ENCODE peak calls at places on chromosome 20, in seven cellular contexts. X, V, Y, R, E, H and S are unnamed samples.

GRCh38 chr20:45044084-45044573 is 56.8 kb downstream of the KCNS1 start:
- DNase-seq in V (no peak), H (no peak), Y (peak), X (peak), R (peak), E (peak), S (no peak)

GRCh38 chr20:46850416-46850815 is 44.2 kb upstream of the EYA2 start:
- DNase-seq in H (no peak), E (no peak), R (no peak), Y (no peak), V (no peak), X (no peak), S (no peak)

GRCh38 chr20:51193066-51193772 is 170.3 kb upstream of the KCNG1 start:
- DNase-seq in X (no peak), V (no peak), E (no peak), H (no peak), R (no peak), Y (no peak), S (no peak)

GRCh38 chr20:25025091-25025861 is 32.7 kb downstream of the ACSS1 start:
- DNase-seq in V (no peak), X (no peak), E (no peak), R (no peak), H (no peak), Y (no peak), S (no peak)

GRCh38 chr20:49560646-49561045 is 7.3 kb downstream of the PTGIS start:
- DNase-seq in E (no peak), H (no peak), X (no peak), R (no peak), V (no peak), Y (no peak), S (no peak)

GRCh38 chr20:63177134-63177784 is 38.7 kb downstream of the YTHDF1 start:
- DNase-seq in X (no peak), V (no peak), E (no peak), R (no peak), Y (no peak), H (no peak), S (no peak)

GRCh38 chr20:49916146-49917002 is 1.0 kb upstream of the SPATA2 start:
- DNase-seq in X (peak), V (no peak), E (no peak), H (no peak), Y (peak), R (peak), S (no peak)

GRCh38 chr20:62808211-62808865 is 3.7 kb downstream of the OGFR start:
- DNase-seq in V (peak), R (peak), H (peak), X (peak), E (peak), Y (peak), S (peak)

GRCh38 chr20:46621492-46621891 is 29.8 kb downstream of the SLC13A3 start:
- DNase-seq in R (no peak), H (no peak), X (no peak), V (no peak), Y (peak), E (no peak), S (no peak)

GRCh38 chr20:34522969-34523871 is 7.0 kb downstream of the DYNLRB1 start:
- DNase-seq in Y (peak), X (no peak), R (peak), V (no peak), H (no peak), E (no peak), S (no peak)

GRCh38 chr20:37992802-37993538 is 40.3 kb downstream of the TTI1 start:
- DNase-seq in H (no peak), E (no peak), Y (peak), X (peak), R (peak), V (no peak), S (no peak)

GRCh38 chr20:59032713-59033059 is 551 bp upstream of the ATP5F1E start:
- DNase-seq in V (no peak), H (no peak), R (peak), X (peak), Y (no peak), E (no peak), S (no peak)

GRCh38 chr20:45052698-45053440 is 48.1 kb downstream of the KCNS1 start:
- DNase-seq in E (no peak), H (no peak), V (no peak), Y (peak), X (peak), R (no peak), S (no peak)

GRCh38 chr20:43448748-43449535 is 8.8 kb upstream of the SRSF6 start:
- DNase-seq in H (peak), E (peak), X (peak), Y (peak), R (peak), V (no peak), S (no peak)

GRCh38 chr20:48339147-48339985 is 488.4 kb downstream of the PREX1 start:
- DNase-seq in E (no peak), H (no peak), V (no peak), R (no peak), X (no peak), Y (peak), S (no peak)

GRCh38 chr20:7272512-7272911 is 505.0 kb downstream of the BMP2 start:
- DNase-seq in E (no peak), Y (peak), H (no peak), V (no peak), R (no peak), X (peak), S (no peak)

GRCh38 chr20:35232575-35232974 is 6.1 kb downstream of the MMP24 start:
- DNase-seq in Y (peak), R (no peak), H (no peak), V (no peak), E (no peak), X (peak), S (no peak)

GRCh38 chr20:60121903-60122302 is 163.7 kb downstream of the CDH26 start:
- DNase-seq in Y (no peak), X (no peak), R (no peak), H (no peak), V (no peak), E (no peak), S (no peak)

GRCh38 chr20:49582413-49583334 is 14.7 kb upstream of the PTGIS start:
- DNase-seq in Y (no peak), X (no peak), H (no peak), V (no peak), E (no peak), R (no peak), S (no peak)

GRCh38 chr20:57698867-57699275 is 10.9 kb downstream of the PMEPA1 start:
- DNase-seq in R (no peak), Y (no peak), V (no peak), E (no peak), H (no peak), X (no peak), S (no peak)

GRCh38 chr20:52269327-52269726 is 77.7 kb upstream of the ZFP64 start:
- DNase-seq in H (no peak), Y (peak), R (no peak), E (no peak), V (no peak), X (no peak), S (no peak)

GRCh38 chr20:58227391-58228102 is 906 bp downstream of the ANKRD60 start:
- DNase-seq in V (no peak), R (no peak), E (no peak), Y (no peak), H (no peak), X (no peak), S (no peak)

GRCh38 chr20:58938078-58938477 is 43.0 kb upstream of the NELFCD start:
- DNase-seq in X (no peak), V (no peak), Y (no peak), R (no peak), H (no peak), E (no peak), S (no peak)

GRCh38 chr20:54014301-54014914 is 56.0 kb downstream of the BCAS1 start:
- DNase-seq in E (no peak), Y (no peak), R (no peak), V (no peak), X (peak), H (no peak), S (no peak)

GRCh38 chr20:45322952-45323383 is 14.9 kb upstream of the MATN4 start:
- DNase-seq in X (no peak), Y (peak), E (no peak), V (no peak), H (no peak), R (no peak), S (no peak)

GRCh38 chr20:25725639-25726038 is 29.0 kb upstream of the ZNF337 start:
- DNase-seq in R (no peak), E (no peak), Y (no peak), X (no peak), H (no peak), V (no peak), S (no peak)

GRCh38 chr20:34709044-34709835 is 5.1 kb downstream of the TP53INP2 start:
- DNase-seq in V (peak), H (peak), X (peak), Y (peak), E (peak), R (peak), S (peak)

GRCh38 chr20:6735913-6736845 is 31.3 kb upstream of the BMP2 start:
- DNase-seq in E (no peak), V (no peak), Y (peak), X (no peak), R (no peak), H (no peak), S (no peak)

GRCh38 chr20:63942250-63943006 is 13.8 kb downstream of the UCKL1 start:
- DNase-seq in R (no peak), Y (peak), X (peak), H (no peak), E (no peak), V (no peak), S (no peak)

GRCh38 chr20:17610566-17611289 is 40.9 kb downstream of the DSTN start:
- DNase-seq in Y (peak), X (no peak), E (peak), V (peak), H (no peak), R (no peak), S (peak)

GRCh38 chr20:48858075-48858790 is 30.4 kb upstream of the PREX1 start:
- DNase-seq in E (no peak), Y (no peak), H (no peak), X (no peak), V (no peak), R (no peak), S (no peak)

GRCh38 chr20:25136643-25137559 is 55.0 kb upstream of the VSX1 start:
- DNase-seq in V (no peak), X (no peak), E (no peak), H (no peak), Y (peak), R (no peak), S (no peak)

GRCh38 chr20:47265984-47266383 is 90.5 kb downstream of the ZMYND8 start:
- DNase-seq in R (no peak), E (no peak), V (no peak), Y (no peak), H (no peak), X (no peak), S (no peak)